ENCODE peak calls at places on chromosome X, in eight cellular contexts. D is heart left ventricle, W is fibroblast of lung, U is neural progenitor cell, V is left ventricle myocardium inferior, L is ascending aorta, F is pancreas, E is stomach. I is an unnamed sample.

GRCh38 chrX:47232197-47232802 is 509 bp upstream of the USP11 start:
- DNase-seq in E (no peak), F (no peak), W (no peak), D (no peak), U (no peak), L (peak; percentile 66), V (no peak), I (no peak)

GRCh38 chrX:103688949-103689348 is 2.5 kb upstream of the MORF4L2 start:
- DNase-seq in L (no peak), F (no peak), D (no peak), E (no peak), V (no peak), W (peak; percentile 24), U (peak; percentile 61), I (peak; percentile 60)

GRCh38 chrX:55907968-55908607 is 190.5 kb downstream of the RRAGB start:
- DNase-seq in E (peak; percentile 58), F (peak; percentile 41), W (peak; percentile 7), L (peak; percentile 72), D (peak; percentile 36), U (peak; percentile 81), V (peak; percentile 33), I (peak; percentile 77)

GRCh38 chrX:129762448-129762847 is 17.3 kb upstream of the SASH3 start:
- DNase-seq in L (no peak), F (no peak), W (no peak), E (no peak), U (no peak), V (no peak), D (no peak), I (no peak)

GRCh38 chrX:3738489-3738888 is 25.0 kb upstream of the PRKX start:
- DNase-seq in F (no peak), U (no peak), V (no peak), D (no peak), L (no peak), W (no peak), E (no peak), I (no peak)

GRCh38 chrX:112094729-112095128 is 12.2 kb upstream of the TRPC5 start:
- DNase-seq in D (no peak), F (no peak), V (no peak), W (no peak), E (no peak), U (no peak), L (no peak), I (no peak)

GRCh38 chrX:8235026-8235425 is 64.0 kb upstream of the VCX2 start:
- DNase-seq in U (no peak), V (no peak), D (no peak), W (peak; percentile 78), L (no peak), E (no peak), F (no peak), I (peak; percentile 10)

GRCh38 chrX:48472851-48473717 is 2.9 kb upstream of the FTSJ1 start:
- DNase-seq in E (no peak), D (no peak), W (no peak), L (no peak), V (no peak), F (peak; percentile 61), U (peak; percentile 54), I (no peak)

GRCh38 chrX:31546130-31546529 is 474.3 kb upstream of the FTHL17 start:
- DNase-seq in F (no peak), E (no peak), V (no peak), U (no peak), L (peak; percentile 66), D (no peak), W (peak; percentile 91), I (no peak)

GRCh38 chrX:107979534-107979933 is 2.6 kb downstream of the TEX13B start:
- DNase-seq in E (no peak), F (no peak), L (no peak), W (no peak), V (no peak), U (no peak), D (no peak), I (no peak)

GRCh38 chrX:55107911-55108310 is 19.1 kb downstream of the PAGE2 start:
- DNase-seq in D (no peak), W (no peak), V (no peak), L (no peak), F (no peak), U (no peak), E (no peak), I (no peak)

GRCh38 chrX:46635186-46635585 is 61.6 kb downstream of the CHST7 start:
- DNase-seq in L (no peak), D (no peak), W (no peak), E (no peak), U (no peak), V (no peak), F (no peak), I (no peak)

GRCh38 chrX:137587151-137587550 is 21.2 kb downstream of the ZIC3 start:
- DNase-seq in U (no peak), E (no peak), L (no peak), V (no peak), W (no peak), F (no peak), D (no peak), I (no peak)
- H3K4me1 ChIP-seq in U (peaks cover 9% of the 10 kb centered on the region), E (no peaks in the 10 kb centered on the region), L (no peaks in the 10 kb centered on the region), V (no peaks in the 10 kb centered on the region), W (no peaks in the 10 kb centered on the region), F (no peaks in the 10 kb centered on the region), D (no peaks in the 10 kb centered on the region), I (no peaks in the 10 kb centered on the region)

GRCh38 chrX:154749856-154750255 is 1.0 kb downstream of the GAB3 start:
- DNase-seq in L (no peak), F (no peak), E (no peak), U (no peak), V (no peak), W (no peak), D (no peak), I (no peak)

GRCh38 chrX:154751121-154751668 is 318 bp upstream of the GAB3 start:
- DNase-seq in F (no peak), E (no peak), U (no peak), L (no peak), D (peak; percentile 31), V (no peak), W (no peak), I (no peak)

GRCh38 chrX:154748712-154749339 is 2.1 kb downstream of the GAB3 start:
- DNase-seq in V (no peak), D (peak; percentile 37), L (no peak), E (no peak), U (peak; percentile 60), F (no peak), W (peak; percentile 20), I (peak; percentile 88)

GRCh38 chrX:154751669-154752271 is 893 bp upstream of the GAB3 start:
- DNase-seq in L (no peak), D (peak; percentile 30), F (no peak), U (no peak), V (no peak), E (no peak), W (no peak), I (no peak)

GRCh38 chrX:154750301-154751120 is at the start of gene GAB3:
- DNase-seq in V (peak; percentile 52), L (no peak), F (no peak), W (no peak), U (peak; percentile 64), D (peak; percentile 43), E (peak; percentile 42), I (peak; percentile 28)
- H3K27ac ChIP-seq in V (peak within 1 kb of the TSS; percentile 95), L (peak within 1 kb of the TSS; percentile 88), F (no peak within 1 kb of the TSS), W (no peak within 1 kb of the TSS), U (no peak within 1 kb of the TSS), D (peak within 1 kb of the TSS; percentile 94), E (peak within 1 kb of the TSS; percentile 82), I (no peak within 1 kb of the TSS)

GRCh38 chrX:40152173-40152705 is 54.5 kb upstream of the BCOR start:
- DNase-seq in E (peak; percentile 55), V (no peak), U (peak; percentile 65), L (no peak), D (no peak), F (no peak), W (no peak), I (peak; percentile 35)

GRCh38 chrX:40151211-40152172 is 53.7 kb upstream of the BCOR start:
- DNase-seq in F (no peak), U (peak; percentile 72), W (no peak), L (no peak), E (peak; percentile 71), D (no peak), V (no peak), I (peak; percentile 55)

GRCh38 chrX:40153335-40154221 is 55.8 kb upstream of the BCOR start:
- DNase-seq in F (peak; percentile 51), V (peak; percentile 49), D (no peak), W (no peak), L (no peak), E (peak; percentile 54), U (peak; percentile 70), I (peak; percentile 36)

GRCh38 chrX:40154229-40154852 is 56.6 kb upstream of the BCOR start:
- DNase-seq in E (no peak), U (peak; percentile 85), L (no peak), W (no peak), F (no peak), V (peak; percentile 46), D (peak; percentile 60), I (peak; percentile 40)

GRCh38 chrX:40152706-40153334 is 55.1 kb upstream of the BCOR start:
- DNase-seq in W (no peak), L (peak; percentile 78), F (peak; percentile 69), U (peak; percentile 62), D (peak; percentile 66), E (peak; percentile 81), V (peak; percentile 53), I (peak; percentile 50)
- H3K4me1 ChIP-seq in W (peaks cover 2% of the 10 kb centered on the region), L (peaks cover 9% of the 10 kb centered on the region), F (no peaks in the 10 kb centered on the region), U (peaks cover 53% of the 10 kb centered on the region), D (peaks cover 14% of the 10 kb centered on the region), E (peaks cover 68% of the 10 kb centered on the region), V (peaks cover 52% of the 10 kb centered on the region), I (peaks cover 33% of the 10 kb centered on the region)

GRCh38 chrX:49960061-49960460 is 37.7 kb downstream of the CLCN5 start:
- DNase-seq in W (peak; percentile 4), U (no peak), F (no peak), D (no peak), V (no peak), L (no peak), E (no peak), I (no peak)
- H3K27ac ChIP-seq in W (no peak overlapping the region), U (no peak overlapping the region), F (no peak overlapping the region), D (no peak overlapping the region), V (no peak overlapping the region), L (no peak overlapping the region), E (no peak overlapping the region), I (no peak overlapping the region)

I was measured in PC-3.